ENCODE peak calls at places on chromosomes 6 and 20, in eight cellular contexts. I is thoracic aorta, Q is cardiac fibroblast, K is HepG2, U is tibial artery, Y is fibroblast of mammary gland, A is fibroblast of pulmonary artery, R is right atrium auricular region. H is an unnamed sample.

GRCh38 chr6:147950623-147950987 is 392.0 kb upstream of the SASH1 start:
- DNase-seq in I (no peak), Q (peak; percentile 77), K (no peak), U (peak; percentile 65), Y (peak; percentile 70), A (peak; percentile 75), R (no peak), H (peak; percentile 28)

GRCh38 chr6:24766685-24767462 is 7.9 kb upstream of the GMNN start:
- DNase-seq in I (no peak), Q (peak; percentile 61), K (no peak), U (no peak), Y (peak; percentile 56), A (peak; percentile 61), R (no peak), H (peak; percentile 54)

GRCh38 chr20:47574616-47575401 is 73.1 kb downstream of the NCOA3 start:
- DNase-seq in I (no peak), Q (peak; percentile 40), K (no peak), U (no peak), Y (peak; percentile 45), A (peak; percentile 21), R (no peak), H (no peak)

GRCh38 chr6:11354019-11354418 is 121.6 kb upstream of the NEDD9 start:
- DNase-seq in I (peak; percentile 55), Q (peak; percentile 84), K (no peak), U (peak; percentile 91), Y (peak; percentile 87), A (peak; percentile 96), R (peak; percentile 81), H (peak; percentile 8)

GRCh38 chr20:45735552-45735951 is 13.4 kb downstream of the SPINT4 start:
- DNase-seq in I (no peak), Q (no peak), K (no peak), U (no peak), Y (no peak), A (no peak), R (no peak), H (no peak)

GRCh38 chr6:79436232-79436631 is 101.0 kb downstream of the LCA5 start:
- DNase-seq in I (no peak), Q (peak; percentile 58), K (no peak), U (no peak), Y (no peak), A (peak; percentile 76), R (no peak), H (peak; percentile 3)

GRCh38 chr6:118187568-118188164 is 280.6 kb downstream of the SLC35F1 start:
- DNase-seq in I (no peak), Q (peak; percentile 91), K (no peak), U (no peak), Y (peak; percentile 94), A (peak; percentile 78), R (no peak), H (peak; percentile 74)

GRCh38 chr6:9502991-9503761 is 911.7 kb downstream of the TFAP2A start:
- DNase-seq in I (no peak), Q (peak; percentile 90), K (no peak), U (no peak), Y (peak; percentile 23), A (peak; percentile 96), R (no peak), H (peak; percentile 85)

GRCh38 chr6:3162067-3162497 is 4.7 kb upstream of the TUBB2A start:
- DNase-seq in I (no peak), Q (no peak), K (no peak), U (no peak), Y (peak; percentile 30), A (no peak), R (no peak), H (no peak)

GRCh38 chr20:53856675-53857295 is 213.6 kb downstream of the BCAS1 start:
- DNase-seq in I (no peak), Q (no peak), K (no peak), U (no peak), Y (no peak), A (no peak), R (no peak), H (no peak)

GRCh38 chr20:53857723-53858236 is 212.6 kb downstream of the BCAS1 start:
- DNase-seq in I (no peak), Q (peak; percentile 21), K (no peak), U (no peak), Y (no peak), A (no peak), R (peak; percentile 64), H (peak; percentile 17)

GRCh38 chr20:53855733-53856132 is 214.7 kb downstream of the BCAS1 start:
- DNase-seq in I (no peak), Q (no peak), K (no peak), U (no peak), Y (no peak), A (no peak), R (no peak), H (no peak)

DNA sequence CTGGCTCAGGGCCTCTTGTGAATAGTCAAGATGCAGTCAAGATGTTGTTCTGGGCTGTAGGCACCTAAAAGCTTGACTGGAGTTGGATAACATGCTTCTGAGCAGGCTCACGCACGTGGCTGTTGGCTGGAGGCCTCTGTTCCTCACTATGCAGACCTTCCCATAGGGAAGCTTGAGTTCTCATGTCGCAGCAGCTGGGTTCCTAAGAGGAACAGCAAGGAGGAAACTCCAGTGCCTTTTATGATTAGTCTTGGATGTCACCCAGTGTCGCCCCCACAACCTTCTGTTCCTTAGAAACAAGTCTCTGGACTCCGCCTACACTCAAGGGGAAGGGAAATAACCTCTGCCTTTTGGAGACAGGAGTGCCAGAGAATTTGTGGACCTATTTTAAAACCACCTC is 210.7 kb downstream of the BCAS1 start:
- DNase-seq in I (no peak), Q (peak; percentile 34), K (no peak), U (peak; percentile 68), Y (peak; percentile 66), A (no peak), R (peak; percentile 63), H (peak; percentile 38)
- TF ChIP-seq CTCF in I (no peak), Q (no peak), K (no peak), U (no peak), Y (no peak), A (no peak), R (no peak), H (no peak)

DNA sequence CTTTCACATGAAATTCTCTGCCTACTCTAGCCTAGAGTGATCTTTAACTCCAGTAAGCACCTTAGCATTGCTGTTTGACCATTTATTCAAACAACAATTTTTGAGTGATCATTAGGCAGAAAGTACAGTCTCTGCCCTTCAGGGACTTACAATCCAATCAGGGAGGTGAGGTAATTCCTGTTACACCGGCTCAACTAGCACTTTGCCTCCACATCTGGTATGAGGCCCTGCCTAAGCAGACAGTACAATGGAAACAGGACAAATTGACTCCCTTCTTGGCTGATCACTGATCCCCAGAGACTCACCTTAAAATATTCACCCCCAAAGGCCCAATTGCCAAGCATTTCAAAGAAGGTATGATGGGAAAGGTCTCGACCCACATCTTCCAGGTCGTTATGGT is 1.4 kb downstream of the AARS2 start:
- DNase-seq in I (no peak), Q (no peak), K (no peak), U (no peak), Y (no peak), A (no peak), R (no peak), H (no peak)
- H3K4me3 ChIP-seq in I (no peak overlapping the region), Q (no peak overlapping the region), K (peak overlapping the region; percentile 96), U (no peak overlapping the region), Y (peak overlapping the region; percentile 96), A (no peak overlapping the region), R (no peak overlapping the region), H (peak overlapping the region; percentile 89)

GRCh38 chr6:35048631-35049083 is 92.5 kb downstream of the TCP11 start:
- DNase-seq in I (no peak), Q (peak; percentile 77), K (no peak), U (peak; percentile 75), Y (peak; percentile 85), A (peak; percentile 68), R (no peak), H (peak; percentile 70)
- TF ChIP-seq CTCF in I (no peak), Q (peak; percentile 11), K (peak; percentile 23), U (no peak), Y (peak; percentile 21), A (peak; percentile 47), R (peak; percentile 44), H (peak; percentile 45)

DNA sequence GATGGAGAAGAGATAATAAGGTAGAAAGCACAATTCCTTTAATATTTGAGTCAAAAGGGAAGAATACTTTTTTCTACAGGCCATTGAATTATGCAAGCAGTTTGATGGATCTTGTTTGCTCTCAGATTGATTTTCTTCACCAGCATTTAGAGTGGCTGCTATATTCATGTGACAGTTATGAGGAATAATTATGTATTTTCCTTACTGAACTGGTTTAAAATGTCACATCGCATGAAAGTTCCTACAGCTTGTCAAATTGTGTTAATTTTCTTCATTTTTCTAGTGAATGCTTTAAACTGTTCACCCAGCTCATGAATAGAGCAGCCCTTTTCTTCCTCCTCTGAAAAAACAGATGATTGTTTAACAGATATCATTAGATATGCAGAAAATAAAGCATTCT is 37.4 kb upstream of the TPD52L1 start:
- DNase-seq in I (no peak), Q (no peak), K (no peak), U (no peak), Y (no peak), A (no peak), R (no peak), H (no peak)
- H3K4me3 ChIP-seq in I (no peak overlapping the region), Q (no peak overlapping the region), K (no peak overlapping the region), U (no peak overlapping the region), Y (no peak overlapping the region), A (no peak overlapping the region), R (no peak overlapping the region), H (no peak overlapping the region)

GRCh38 chr20:63858393-63859165 is 2.7 kb upstream of the ABHD16B start:
- DNase-seq in I (no peak), Q (peak; percentile 87), K (peak; percentile 79), U (no peak), Y (peak; percentile 64), A (peak; percentile 83), R (no peak), H (no peak)
- TF ChIP-seq CTCF in I (no peak), Q (peak; percentile 53), K (peak; percentile 73), U (no peak), Y (peak; percentile 44), A (peak; percentile 62), R (peak; percentile 56), H (peak; percentile 12)

GRCh38 chr20:32510601-32511357 is 74.4 kb downstream of the NOL4L start:
- DNase-seq in I (no peak), Q (no peak), K (peak; percentile 44), U (no peak), Y (no peak), A (no peak), R (no peak), H (no peak)

GRCh38 chr20:32513031-32513866 is 71.9 kb downstream of the NOL4L start:
- DNase-seq in I (no peak), Q (no peak), K (no peak), U (no peak), Y (no peak), A (no peak), R (no peak), H (no peak)

GRCh38 chr20:32510120-32510600 is 75.0 kb downstream of the NOL4L start:
- DNase-seq in I (no peak), Q (no peak), K (no peak), U (no peak), Y (no peak), A (no peak), R (no peak), H (no peak)

GRCh38 chr20:32512047-32512385 is 73.1 kb downstream of the NOL4L start:
- DNase-seq in I (no peak), Q (no peak), K (no peak), U (no peak), Y (no peak), A (no peak), R (no peak), H (no peak)

GRCh38 chr20:32511358-32512046 is 73.6 kb downstream of the NOL4L start:
- DNase-seq in I (no peak), Q (no peak), K (no peak), U (no peak), Y (no peak), A (no peak), R (no peak), H (no peak)
- H3K4me3 ChIP-seq in I (no peak overlapping the region), Q (no peak overlapping the region), K (peak overlapping the region; percentile 44), U (no peak overlapping the region), Y (no peak overlapping the region), A (no peak overlapping the region), R (no peak overlapping the region), H (no peak overlapping the region)

H was measured in AG10803.